ENCODE peak calls at places on chromosomes 7 and 10, in seven cellular contexts. A, R, U, L, J, S and C are unnamed samples. For H3K27me3 and H3K4me1, the result is how much of the 10 kb centered on the place peaks cover.

GRCh38 chr10:58477122-58477521 is 35.5 kb upstream of the BICC1 start:
- DNase-seq in A (no peak), R (peak), U (peak), L (no peak), J (no peak), S (no peak), C (peak)

GRCh38 chr7:149821191-149822148 is 16.7 kb upstream of the ZNF862 start:
- DNase-seq in A (no peak), R (no peak), U (peak), L (no peak), J (no peak), S (no peak), C (no peak)

GRCh38 chr10:104038537-104038936 is 47.1 kb downstream of the COL17A1 start:
- DNase-seq in A (no peak), R (no peak), U (no peak), L (no peak), J (no peak), S (no peak), C (no peak)

GRCh38 chr7:29329686-29330085 is 135.1 kb downstream of the CHN2 start:
- DNase-seq in A (no peak), R (no peak), U (no peak), L (no peak), J (no peak), S (no peak), C (no peak)

GRCh38 chr7:127858091-127858914 is 172.9 kb downstream of the LRRC4 start:
- DNase-seq in A (no peak), R (no peak), U (no peak), L (no peak), J (no peak), S (no peak), C (no peak)

GRCh38 chr10:74917481-74918077 is 91.2 kb downstream of the KAT6B start:
- DNase-seq in A (no peak), R (no peak), U (no peak), L (peak), J (no peak), S (no peak), C (no peak)

GRCh38 chr10:127198721-127199120 is 2.3 kb upstream of the INSYN2A start:
- DNase-seq in A (no peak), R (no peak), U (no peak), L (no peak), J (no peak), S (no peak), C (no peak)

GRCh38 chr7:110003827-110004226 is 1087.1 kb upstream of the LRRN3 start:
- DNase-seq in A (no peak), R (no peak), U (no peak), L (no peak), J (no peak), S (no peak), C (no peak)

DNA sequence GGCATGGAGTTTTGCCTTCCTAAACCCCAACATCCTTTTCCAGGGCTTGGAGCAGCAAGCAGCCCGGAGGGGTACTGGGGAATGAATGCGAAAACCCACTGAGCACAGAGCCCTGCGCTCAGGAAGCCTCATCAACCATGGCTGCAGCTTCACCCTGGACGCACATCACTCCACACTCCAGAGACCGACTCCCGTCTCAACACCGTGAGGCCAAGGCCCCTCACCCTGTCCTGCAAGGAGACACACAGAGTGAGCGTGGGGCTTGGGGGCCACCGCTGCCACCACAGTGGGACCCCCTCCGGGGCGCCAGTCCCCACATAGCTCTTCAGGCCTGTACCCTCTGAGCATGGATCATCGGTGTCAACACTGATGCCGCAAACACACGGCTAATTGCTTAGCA is 41.9 kb downstream of the DPYSL4 start:
- DNase-seq in A (no peak), R (no peak), U (no peak), L (no peak), J (no peak), S (no peak), C (no peak)
- H3K27ac ChIP-seq in A (no peak), R (no peak), U (no peak), L (no peak), J (no peak), S (no peak), C (no peak)

GRCh38 chr7:155382802-155383171 is 75.1 kb upstream of the EN2 start:
- DNase-seq in A (no peak), R (no peak), U (no peak), L (no peak), J (no peak), S (no peak), C (no peak)
- H3K27me3 ChIP-seq in A (under half), R (half or more), U (half or more), L (half or more), J (half or more), S (half or more), C (half or more)

DNA sequence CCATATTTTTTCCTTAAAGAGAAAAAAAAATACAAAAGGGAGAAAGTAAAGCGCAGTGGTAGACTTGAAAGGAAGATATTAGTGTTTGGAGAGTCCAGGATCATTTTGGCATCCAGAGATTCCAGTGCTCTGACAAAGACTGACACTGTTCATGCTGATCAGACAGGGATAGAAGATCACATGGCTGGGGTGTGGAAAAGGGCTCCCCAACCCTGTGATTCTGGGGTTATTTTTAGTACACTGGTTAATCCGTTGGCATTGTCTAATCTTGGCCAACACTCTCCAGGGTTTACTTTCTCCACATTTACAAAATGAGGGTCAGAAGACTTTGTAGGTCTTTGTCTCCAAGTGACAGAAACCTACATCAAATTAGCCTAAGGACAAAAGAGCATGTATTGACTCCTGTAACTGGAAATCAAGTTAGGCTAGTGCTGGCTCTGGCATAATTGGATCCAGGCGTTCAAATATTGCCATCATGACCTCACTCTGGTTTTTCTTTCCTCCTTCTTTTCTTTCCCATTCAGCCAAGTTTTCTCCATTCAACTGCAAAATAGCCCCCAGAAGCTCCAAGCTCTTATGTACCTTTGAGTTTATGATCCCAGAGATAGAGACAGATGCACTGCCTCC is 181.6 kb downstream of the PHTF2 start:
- DNase-seq in A (no peak), R (no peak), U (no peak), L (no peak), J (no peak), S (no peak), C (no peak)
- H3K4me1 ChIP-seq in A (under half), R (under half), U (under half), L (under half), J (under half), S (under half), C (under half)

DNA sequence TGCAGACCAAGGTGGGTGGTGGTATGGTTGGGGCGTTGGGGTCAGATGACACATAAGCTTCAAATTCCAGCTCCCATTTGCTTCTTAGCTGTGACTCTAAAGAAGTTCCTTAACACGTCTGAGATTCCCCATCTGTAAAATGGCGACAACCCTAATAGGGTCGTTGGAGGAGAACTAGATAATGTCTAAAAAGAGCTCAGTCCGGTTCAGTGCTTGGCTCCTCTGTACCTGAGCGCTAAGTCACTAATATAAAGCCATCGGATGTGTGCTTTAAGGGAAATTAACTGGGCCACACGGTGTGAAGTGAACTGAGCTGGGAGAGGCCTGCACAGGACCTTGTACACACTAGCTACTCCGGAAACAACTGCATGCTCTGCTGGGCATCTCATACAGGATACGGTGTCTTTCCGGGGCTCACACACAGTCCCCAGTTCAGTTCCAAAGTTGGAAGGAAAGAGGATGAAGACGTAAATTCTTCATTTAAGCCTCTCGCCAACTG is 476 bp upstream of the ZFYVE27 start:
- DNase-seq in A (no peak), R (no peak), U (no peak), L (no peak), J (no peak), S (no peak), C (no peak)
- H3K27ac ChIP-seq in A (peak), R (no peak), U (peak), L (no peak), J (peak), S (peak), C (peak)